ENCODE peak calls at places on chromosomes 7 and 10, in eight cellular contexts. One of them, this sample, is unnamed.

GRCh38 chr10:4099202-4099601 is 314.2 kb upstream of the KLF6 start:
- DNase-seq in spleen: no peak
- DNase-seq in H54: no peak
- DNase-seq in ovary: no peak
- DNase-seq in lower leg skin: no peak
- DNase-seq in GM12891: no peak
- DNase-seq in GM12892: no peak
- DNase-seq in H1: no peak
- DNase-seq in this sample: no peak

GRCh38 chr7:103445228-103446020 is 583 bp downstream of the SLC26A5 start:
- DNase-seq in H54: no peak
- DNase-seq in ovary: no peak
- DNase-seq in H1: peak
- DNase-seq in lower leg skin: no peak
- DNase-seq in spleen: no peak
- DNase-seq in GM12892: no peak
- DNase-seq in GM12891: peak
- DNase-seq in this sample: no peak

GRCh38 chr10:119327096-119327745 is 119.8 kb downstream of the GRK5 start:
- DNase-seq in lower leg skin: no peak
- DNase-seq in GM12891: no peak
- DNase-seq in spleen: no peak
- DNase-seq in GM12892: no peak
- DNase-seq in H1: no peak
- DNase-seq in ovary: no peak
- DNase-seq in H54: no peak
- DNase-seq in this sample: no peak

GRCh38 chr7:138116892-138117291 is 40.6 kb downstream of the AKR1D1 start:
- DNase-seq in H1: no peak
- DNase-seq in ovary: no peak
- DNase-seq in H54: no peak
- DNase-seq in spleen: no peak
- DNase-seq in GM12891: no peak
- DNase-seq in lower leg skin: no peak
- DNase-seq in GM12892: no peak
- DNase-seq in this sample: no peak

GRCh38 chr7:28126047-28127041 is 54.3 kb downstream of the JAZF1 start:
- DNase-seq in H1: no peak
- DNase-seq in H54: no peak
- DNase-seq in lower leg skin: no peak
- DNase-seq in GM12891: no peak
- DNase-seq in GM12892: no peak
- DNase-seq in ovary: peak
- DNase-seq in spleen: no peak
- DNase-seq in this sample: no peak

GRCh38 chr7:70312336-70312735 is 714.1 kb downstream of the AUTS2 start:
- DNase-seq in lower leg skin: no peak
- DNase-seq in spleen: no peak
- DNase-seq in H1: no peak
- DNase-seq in H54: no peak
- DNase-seq in GM12891: no peak
- DNase-seq in ovary: no peak
- DNase-seq in GM12892: no peak
- DNase-seq in this sample: no peak

GRCh38 chr10:3902054-3902808 is 117.2 kb upstream of the KLF6 start:
- DNase-seq in H1: no peak
- DNase-seq in H54: no peak
- DNase-seq in GM12892: peak
- DNase-seq in GM12891: peak
- DNase-seq in ovary: no peak
- DNase-seq in spleen: peak
- DNase-seq in lower leg skin: no peak
- DNase-seq in this sample: peak

GRCh38 chr10:98572594-98572993 is 125.9 kb upstream of the HPS1 start:
- DNase-seq in spleen: no peak
- DNase-seq in lower leg skin: no peak
- DNase-seq in H1: no peak
- DNase-seq in ovary: no peak
- DNase-seq in GM12892: no peak
- DNase-seq in H54: no peak
- DNase-seq in GM12891: no peak
- DNase-seq in this sample: no peak

GRCh38 chr7:78528964-78529363 is 730.4 kb downstream of the PHTF2 start:
- DNase-seq in H1: no peak
- DNase-seq in spleen: no peak
- DNase-seq in GM12891: no peak
- DNase-seq in GM12892: no peak
- DNase-seq in lower leg skin: no peak
- DNase-seq in H54: no peak
- DNase-seq in ovary: no peak
- DNase-seq in this sample: no peak

GRCh38 chr10:6204341-6205191 is 1.8 kb downstream of the PFKFB3 start:
- DNase-seq in GM12891: no peak
- DNase-seq in H1: peak
- DNase-seq in ovary: peak
- DNase-seq in H54: no peak
- DNase-seq in lower leg skin: no peak
- DNase-seq in GM12892: no peak
- DNase-seq in spleen: no peak
- DNase-seq in this sample: peak

GRCh38 chr7:5077740-5078139 is 32.1 kb downstream of the RBAK start:
- DNase-seq in GM12892: no peak
- DNase-seq in GM12891: no peak
- DNase-seq in ovary: no peak
- DNase-seq in spleen: no peak
- DNase-seq in lower leg skin: no peak
- DNase-seq in H54: no peak
- DNase-seq in H1: no peak
- DNase-seq in this sample: no peak

GRCh38 chr7:28787116-28787515 is 171.0 kb downstream of the TRIL start:
- DNase-seq in GM12891: no peak
- DNase-seq in ovary: no peak
- DNase-seq in H1: no peak
- DNase-seq in spleen: no peak
- DNase-seq in GM12892: no peak
- DNase-seq in lower leg skin: no peak
- DNase-seq in H54: no peak
- DNase-seq in this sample: no peak

DNA sequence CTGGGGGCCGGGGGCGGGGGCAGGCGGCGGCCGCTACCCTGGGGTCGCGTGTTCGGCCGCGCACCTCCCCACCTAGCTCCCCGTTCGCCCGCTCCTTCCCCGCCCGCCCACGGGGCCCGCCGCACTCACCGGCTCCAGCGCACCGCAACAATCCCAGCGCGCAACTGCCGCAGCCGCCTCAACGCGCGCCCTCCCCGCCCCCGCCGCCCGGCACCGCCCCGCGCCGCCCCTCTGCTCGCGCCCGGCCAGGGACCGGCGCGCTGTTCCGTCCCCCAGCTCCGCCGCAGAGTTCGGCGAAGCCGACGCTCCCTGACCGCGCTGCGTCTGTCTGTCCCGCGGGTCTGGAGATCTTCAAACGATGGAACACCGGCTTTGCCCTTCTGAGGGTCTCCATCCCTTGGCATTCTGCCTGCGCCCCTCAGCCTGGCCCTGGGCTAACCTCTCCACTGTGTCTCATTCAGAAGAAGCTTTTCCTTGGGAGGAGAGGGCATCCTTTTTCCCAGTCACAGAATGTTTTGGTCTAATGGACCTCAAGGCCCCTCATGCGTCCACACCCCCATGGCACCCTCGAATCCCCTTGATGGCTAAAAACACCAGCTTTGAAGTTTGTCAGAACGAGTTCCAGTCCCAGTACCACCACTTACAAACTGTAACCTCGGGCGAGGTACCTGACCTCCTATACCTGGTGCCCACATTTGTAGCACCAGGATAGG is at the start of gene NT5C2:
- DNase-seq in lower leg skin: peak
- DNase-seq in H1: peak
- DNase-seq in GM12891: peak
- DNase-seq in ovary: peak
- DNase-seq in GM12892: peak
- DNase-seq in spleen: peak
- DNase-seq in H54: peak
- DNase-seq in this sample: peak
- TF ChIP-seq POLR2A in lower leg skin: no peak
- TF ChIP-seq POLR2A in H1: no peak
- TF ChIP-seq POLR2A in GM12891: peak
- TF ChIP-seq POLR2A in ovary: no peak
- TF ChIP-seq POLR2A in GM12892: no peak
- TF ChIP-seq POLR2A in spleen: no peak
- TF ChIP-seq POLR2A in H54: peak
- TF ChIP-seq POLR2A in this sample: no peak

GRCh38 chr7:97005764-97006145 is 402 bp downstream of the DLX6 start:
- DNase-seq in spleen: no peak
- DNase-seq in H1: no peak
- DNase-seq in GM12892: no peak
- DNase-seq in ovary: no peak
- DNase-seq in H54: no peak
- DNase-seq in GM12891: no peak
- DNase-seq in lower leg skin: no peak
- DNase-seq in this sample: no peak

GRCh38 chr7:97004237-97004930 is 969 bp upstream of the DLX6 start:
- DNase-seq in GM12892: no peak
- DNase-seq in spleen: no peak
- DNase-seq in GM12891: no peak
- DNase-seq in ovary: no peak
- DNase-seq in H54: no peak
- DNase-seq in lower leg skin: no peak
- DNase-seq in H1: no peak
- DNase-seq in this sample: no peak

GRCh38 chr7:97004931-97005763 is at the start of gene DLX6:
- DNase-seq in ovary: peak
- DNase-seq in spleen: no peak
- DNase-seq in H54: no peak
- DNase-seq in GM12891: no peak
- DNase-seq in GM12892: no peak
- DNase-seq in lower leg skin: no peak
- DNase-seq in H1: peak
- DNase-seq in this sample: peak

GRCh38 chr7:97006951-97007861 is 1.9 kb downstream of the DLX6 start:
- DNase-seq in H54: no peak
- DNase-seq in GM12891: no peak
- DNase-seq in H1: peak
- DNase-seq in lower leg skin: no peak
- DNase-seq in ovary: no peak
- DNase-seq in spleen: no peak
- DNase-seq in GM12892: no peak
- DNase-seq in this sample: peak

DNA sequence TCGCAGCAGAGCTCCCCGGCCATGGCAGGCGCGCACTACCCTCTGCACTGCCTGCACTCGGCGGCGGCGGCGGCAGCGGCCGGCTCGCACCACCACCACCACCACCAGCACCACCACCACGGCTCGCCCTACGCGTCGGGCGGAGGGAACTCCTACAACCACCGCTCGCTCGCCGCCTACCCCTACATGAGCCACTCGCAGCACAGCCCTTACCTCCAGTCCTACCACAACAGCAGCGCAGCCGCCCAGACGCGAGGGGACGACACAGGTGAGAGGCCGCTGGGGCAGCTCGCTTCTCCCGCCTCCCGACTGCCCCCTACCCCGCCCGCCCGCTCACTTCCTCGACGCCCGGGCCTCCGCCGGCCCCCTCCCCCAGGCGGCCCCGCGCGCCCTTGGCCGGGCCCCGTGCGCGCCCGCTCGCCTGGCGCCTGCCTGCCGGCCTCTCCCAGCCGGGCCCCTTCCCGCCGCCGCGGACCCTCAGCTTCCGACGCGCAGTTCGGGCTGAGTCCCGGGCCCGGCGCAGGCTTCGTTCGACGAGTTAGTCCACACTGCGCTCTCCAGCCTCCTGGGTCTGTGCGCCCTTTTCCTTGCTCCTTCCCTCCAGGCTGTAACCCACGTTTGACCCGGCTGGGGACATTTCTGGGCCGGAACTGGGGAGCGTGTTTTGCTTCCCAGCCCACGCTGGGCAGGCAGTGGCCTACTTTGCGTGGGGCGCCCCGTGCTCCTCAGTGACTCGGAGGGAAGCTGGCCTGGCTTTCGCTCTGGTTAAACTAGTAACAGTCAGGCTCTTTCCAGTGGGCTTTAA is 995 bp downstream of the DLX6 start:
- DNase-seq in spleen: no peak
- DNase-seq in H1: peak
- DNase-seq in ovary: peak
- DNase-seq in H54: no peak
- DNase-seq in GM12891: peak
- DNase-seq in GM12892: peak
- DNase-seq in lower leg skin: no peak
- DNase-seq in this sample: no peak
- TF ChIP-seq POLR2A in spleen: no peak
- TF ChIP-seq POLR2A in H1: no peak
- TF ChIP-seq POLR2A in ovary: no peak
- TF ChIP-seq POLR2A in H54: no peak
- TF ChIP-seq POLR2A in GM12891: no peak
- TF ChIP-seq POLR2A in GM12892: no peak
- TF ChIP-seq POLR2A in lower leg skin: no peak
- TF ChIP-seq POLR2A in this sample: no peak

GRCh38 chr7:149459540-149460433 is 1.1 kb downstream of the ZNF777 start:
- DNase-seq in H1: peak
- DNase-seq in GM12892: peak
- DNase-seq in ovary: no peak
- DNase-seq in GM12891: peak
- DNase-seq in lower leg skin: no peak
- DNase-seq in spleen: no peak
- DNase-seq in H54: no peak
- DNase-seq in this sample: no peak

GRCh38 chr7:149462101-149462520 is 1.2 kb upstream of the ZNF777 start:
- DNase-seq in lower leg skin: no peak
- DNase-seq in GM12891: no peak
- DNase-seq in ovary: no peak
- DNase-seq in spleen: no peak
- DNase-seq in GM12892: no peak
- DNase-seq in H1: no peak
- DNase-seq in H54: no peak
- DNase-seq in this sample: no peak

GRCh38 chr7:149459201-149459539 is 1.7 kb downstream of the ZNF777 start:
- DNase-seq in spleen: no peak
- DNase-seq in GM12891: no peak
- DNase-seq in GM12892: no peak
- DNase-seq in H54: no peak
- DNase-seq in ovary: no peak
- DNase-seq in lower leg skin: no peak
- DNase-seq in H1: no peak
- DNase-seq in this sample: no peak

GRCh38 chr7:149458235-149458634 is 2.6 kb downstream of the ZNF777 start:
- DNase-seq in lower leg skin: no peak
- DNase-seq in GM12892: no peak
- DNase-seq in GM12891: no peak
- DNase-seq in H1: peak
- DNase-seq in ovary: no peak
- DNase-seq in H54: no peak
- DNase-seq in spleen: no peak
- DNase-seq in this sample: no peak

GRCh38 chr7:149460493-149461330 is at the start of gene ZNF777:
- DNase-seq in lower leg skin: peak
- DNase-seq in ovary: peak
- DNase-seq in GM12891: peak
- DNase-seq in spleen: peak
- DNase-seq in GM12892: peak
- DNase-seq in H54: peak
- DNase-seq in H1: peak
- DNase-seq in this sample: peak
- TF ChIP-seq POLR2A in lower leg skin: no peak
- TF ChIP-seq POLR2A in ovary: no peak
- TF ChIP-seq POLR2A in GM12891: peak
- TF ChIP-seq POLR2A in spleen: no peak
- TF ChIP-seq POLR2A in GM12892: peak
- TF ChIP-seq POLR2A in H54: peak
- TF ChIP-seq POLR2A in H1: peak
- TF ChIP-seq POLR2A in this sample: no peak

GRCh38 chr7:1668486-1668931 is 1.6 kb upstream of the ELFN1 start:
- DNase-seq in spleen: peak
- DNase-seq in ovary: peak
- DNase-seq in GM12891: no peak
- DNase-seq in H1: peak
- DNase-seq in GM12892: no peak
- DNase-seq in lower leg skin: no peak
- DNase-seq in H54: peak
- DNase-seq in this sample: peak
- TF ChIP-seq POLR2A in spleen: no peak
- TF ChIP-seq POLR2A in ovary: no peak
- TF ChIP-seq POLR2A in GM12891: no peak
- TF ChIP-seq POLR2A in H1: no peak
- TF ChIP-seq POLR2A in GM12892: no peak
- TF ChIP-seq POLR2A in lower leg skin: no peak
- TF ChIP-seq POLR2A in H54: no peak
- TF ChIP-seq POLR2A in this sample: no peak

This sample was measured in upper lobe of left lung.